ENCODE peak calls at places on chromosomes 1 and 21, in six cellular contexts. I is stomach; G is C1 segment of cervical spinal cord; X is substantia nigra; W is LoVo; Z is stimulated activated CD8-positive, alpha-beta memory T cell treated with anti-CD3 and anti-CD28 coated beads, Interleukin-7, amount 100 ng/mL, for 1 hour. L is an unnamed sample.

GRCh38 chr1:29583727-29584126 is 347.4 kb downstream of the PTPRU start:
- DNase-seq in I (no peak), G (no peak), X (no peak), W (no peak), Z (no peak), L (no peak)

GRCh38 chr1:209607102-209607794 is 23.7 kb downstream of the CAMK1G start:
- DNase-seq in I (no peak), G (no peak), X (no peak), W (no peak), Z (no peak), L (no peak)

GRCh38 chr1:159068877-159069276 is 7.7 kb downstream of the AIM2 start:
- DNase-seq in I (no peak), G (no peak), X (no peak), W (no peak), Z (no peak), L (no peak)

GRCh38 chr1:29861446-29861845 is 625.1 kb downstream of the PTPRU start:
- DNase-seq in I (no peak), G (no peak), X (no peak), W (no peak), Z (no peak), L (no peak)

GRCh38 chr1:1110561-1110971 is 5.3 kb downstream of the C1orf159 start:
- DNase-seq in I (no peak), G (no peak), X (no peak), W (no peak), Z (no peak), L (no peak)

GRCh38 chr1:107804746-107805145 is 160.2 kb downstream of the VAV3 start:
- DNase-seq in I (no peak), G (no peak), X (no peak), W (no peak), Z (no peak), L (no peak)

GRCh38 chr1:16155537-16156410 is at the start of gene EPHA2:
- DNase-seq in I (peak; percentile 95), G (peak; percentile 26), X (peak; percentile 50), W (peak; percentile 91), Z (no peak), L (no peak)

GRCh38 chr1:55044617-55045397 is 5.5 kb downstream of the PCSK9 start:
- DNase-seq in I (no peak), G (no peak), X (no peak), W (no peak), Z (no peak), L (no peak)

GRCh38 chr1:35715568-35716002 is 3.1 kb downstream of the C1orf216 start:
- DNase-seq in I (peak; percentile 75), G (peak; percentile 72), X (peak; percentile 42), W (peak; percentile 54), Z (no peak), L (peak; percentile 56)

GRCh38 chr1:113903496-113904291 is 905 bp downstream of the AP4B1 start:
- DNase-seq in I (no peak), G (no peak), X (no peak), W (no peak), Z (no peak), L (no peak)

GRCh38 chr1:226722240-226722900 is 16.7 kb downstream of the ITPKB start:
- DNase-seq in I (no peak), G (no peak), X (peak; percentile 50), W (no peak), Z (no peak), L (no peak)

GRCh38 chr21:39103689-39104088 is 79.6 kb downstream of the PSMG1 start:
- DNase-seq in I (no peak), G (no peak), X (no peak), W (no peak), Z (no peak), L (no peak)

GRCh38 chr1:6948861-6949260 is 163.6 kb downstream of the CAMTA1 start:
- DNase-seq in I (no peak), G (no peak), X (no peak), W (no peak), Z (no peak), L (no peak)

GRCh38 chr1:47785561-47786271 is 211.5 kb downstream of the TRABD2B start:
- DNase-seq in I (no peak), G (no peak), X (no peak), W (no peak), Z (no peak), L (no peak)

GRCh38 chr1:5423109-5423508 is 569.1 kb downstream of the NPHP4 start:
- DNase-seq in I (no peak), G (no peak), X (no peak), W (peak; percentile 4), Z (peak; percentile 14), L (peak; percentile 3)

GRCh38 chr1:52592637-52593323 is 9.4 kb upstream of the GPX7 start:
- DNase-seq in I (no peak), G (no peak), X (no peak), W (no peak), Z (no peak), L (no peak)

GRCh38 chr1:176989023-176989422 is 175.5 kb downstream of the ASTN1 start:
- DNase-seq in I (no peak), G (no peak), X (no peak), W (no peak), Z (no peak), L (no peak)

GRCh38 chr1:176568185-176568584 is 105.2 kb downstream of the PAPPA2 start:
- DNase-seq in I (no peak), G (no peak), X (no peak), W (no peak), Z (no peak), L (no peak)

GRCh38 chr1:192516776-192517297 is 58.7 kb upstream of the RGS1 start:
- DNase-seq in I (no peak), G (no peak), X (no peak), W (no peak), Z (peak; percentile 14), L (peak; percentile 42)

GRCh38 chr1:32179193-32179442 is 357 bp upstream of the TXLNA start:
- DNase-seq in I (no peak), G (no peak), X (no peak), W (no peak), Z (no peak), L (no peak)

GRCh38 chr1:68232354-68233148 is at the start of gene WLS:
- DNase-seq in I (peak; percentile 83), G (peak; percentile 42), X (peak; percentile 77), W (peak; percentile 75), Z (no peak), L (no peak)

GRCh38 chr21:42435401-42435800 is 31.7 kb downstream of the UBASH3A start:
- DNase-seq in I (no peak), G (no peak), X (no peak), W (no peak), Z (no peak), L (no peak)

GRCh38 chr1:165481820-165482532 is 37.0 kb upstream of the RXRG start:
- DNase-seq in I (peak; percentile 26), G (no peak), X (no peak), W (peak; percentile 29), Z (no peak), L (no peak)

GRCh38 chr21:24658016-24658415 is 949.3 kb downstream of the MRPL39 start:
- DNase-seq in I (no peak), G (no peak), X (no peak), W (no peak), Z (no peak), L (no peak)

GRCh38 chr1:100995196-100995983 is 30.2 kb downstream of the DPH5 start:
- DNase-seq in I (no peak), G (no peak), X (no peak), W (no peak), Z (no peak), L (no peak)

GRCh38 chr1:106173101-106173500 is 883.4 kb upstream of the PRMT6 start:
- DNase-seq in I (no peak), G (no peak), X (no peak), W (no peak), Z (no peak), L (no peak)